ENCODE peak calls at places on chromosome 4, in seven cellular contexts. One of them, this sample, is unnamed.

GRCh38 chr4:152454398-152455011 is 81.4 kb downstream of the FBXW7 start:
- DNase-seq in sigmoid colon: no peak
- DNase-seq in spleen: no peak
- DNase-seq in IMR-90: peak; percentile 46
- DNase-seq in uterus: no peak
- DNase-seq in body of pancreas: no peak
- DNase-seq in stomach: no peak
- DNase-seq in this sample: no peak

GRCh38 chr4:59553739-59554126 is 1646.4 kb upstream of the ADGRL3 start:
- DNase-seq in sigmoid colon: no peak
- DNase-seq in spleen: no peak
- DNase-seq in IMR-90: no peak
- DNase-seq in uterus: no peak
- DNase-seq in body of pancreas: no peak
- DNase-seq in stomach: no peak
- DNase-seq in this sample: no peak

GRCh38 chr4:132396636-132397035 is 752.5 kb upstream of the PCDH10 start:
- DNase-seq in sigmoid colon: no peak
- DNase-seq in spleen: no peak
- DNase-seq in IMR-90: peak; percentile 4
- DNase-seq in uterus: no peak
- DNase-seq in body of pancreas: no peak
- DNase-seq in stomach: no peak
- DNase-seq in this sample: no peak

GRCh38 chr4:181897935-181898334 is 345.3 kb upstream of the TENM3 start:
- DNase-seq in sigmoid colon: no peak
- DNase-seq in spleen: no peak
- DNase-seq in IMR-90: peak; percentile 91
- DNase-seq in uterus: no peak
- DNase-seq in body of pancreas: no peak
- DNase-seq in stomach: no peak
- DNase-seq in this sample: no peak

GRCh38 chr4:165597581-165598480 is 219.0 kb downstream of the CPE start:
- DNase-seq in sigmoid colon: no peak
- DNase-seq in spleen: no peak
- DNase-seq in IMR-90: no peak
- DNase-seq in uterus: no peak
- DNase-seq in body of pancreas: no peak
- DNase-seq in stomach: no peak
- DNase-seq in this sample: no peak

GRCh38 chr4:2672700-2673099 is 83.4 kb downstream of the TNIP2 start:
- DNase-seq in sigmoid colon: no peak
- DNase-seq in spleen: no peak
- DNase-seq in IMR-90: no peak
- DNase-seq in uterus: no peak
- DNase-seq in body of pancreas: no peak
- DNase-seq in stomach: no peak
- DNase-seq in this sample: no peak

GRCh38 chr4:18858229-18858922 is 836.8 kb upstream of the LCORL start:
- DNase-seq in sigmoid colon: no peak
- DNase-seq in spleen: no peak
- DNase-seq in IMR-90: no peak
- DNase-seq in uterus: no peak
- DNase-seq in body of pancreas: no peak
- DNase-seq in stomach: no peak
- DNase-seq in this sample: no peak

GRCh38 chr4:6369511-6369910 is 99.9 kb downstream of the WFS1 start:
- DNase-seq in sigmoid colon: no peak
- DNase-seq in spleen: no peak
- DNase-seq in IMR-90: no peak
- DNase-seq in uterus: no peak
- DNase-seq in body of pancreas: no peak
- DNase-seq in stomach: no peak
- DNase-seq in this sample: no peak

GRCh38 chr4:7358100-7358735 is 76.5 kb downstream of the PSAPL1 start:
- DNase-seq in sigmoid colon: peak; percentile 76
- DNase-seq in spleen: no peak
- DNase-seq in IMR-90: peak; percentile 93
- DNase-seq in uterus: no peak
- DNase-seq in body of pancreas: no peak
- DNase-seq in stomach: peak; percentile 31
- DNase-seq in this sample: peak; percentile 80

GRCh38 chr4:3227878-3228675 is 20.9 kb upstream of the MSANTD1 start:
- DNase-seq in sigmoid colon: peak; percentile 49
- DNase-seq in spleen: no peak
- DNase-seq in IMR-90: peak; percentile 21
- DNase-seq in uterus: no peak
- DNase-seq in body of pancreas: peak; percentile 21
- DNase-seq in stomach: no peak
- DNase-seq in this sample: peak; percentile 31

GRCh38 chr4:4627111-4627510 is 85.3 kb upstream of the STX18 start:
- DNase-seq in sigmoid colon: no peak
- DNase-seq in spleen: no peak
- DNase-seq in IMR-90: no peak
- DNase-seq in uterus: no peak
- DNase-seq in body of pancreas: no peak
- DNase-seq in stomach: no peak
- DNase-seq in this sample: no peak

DNA sequence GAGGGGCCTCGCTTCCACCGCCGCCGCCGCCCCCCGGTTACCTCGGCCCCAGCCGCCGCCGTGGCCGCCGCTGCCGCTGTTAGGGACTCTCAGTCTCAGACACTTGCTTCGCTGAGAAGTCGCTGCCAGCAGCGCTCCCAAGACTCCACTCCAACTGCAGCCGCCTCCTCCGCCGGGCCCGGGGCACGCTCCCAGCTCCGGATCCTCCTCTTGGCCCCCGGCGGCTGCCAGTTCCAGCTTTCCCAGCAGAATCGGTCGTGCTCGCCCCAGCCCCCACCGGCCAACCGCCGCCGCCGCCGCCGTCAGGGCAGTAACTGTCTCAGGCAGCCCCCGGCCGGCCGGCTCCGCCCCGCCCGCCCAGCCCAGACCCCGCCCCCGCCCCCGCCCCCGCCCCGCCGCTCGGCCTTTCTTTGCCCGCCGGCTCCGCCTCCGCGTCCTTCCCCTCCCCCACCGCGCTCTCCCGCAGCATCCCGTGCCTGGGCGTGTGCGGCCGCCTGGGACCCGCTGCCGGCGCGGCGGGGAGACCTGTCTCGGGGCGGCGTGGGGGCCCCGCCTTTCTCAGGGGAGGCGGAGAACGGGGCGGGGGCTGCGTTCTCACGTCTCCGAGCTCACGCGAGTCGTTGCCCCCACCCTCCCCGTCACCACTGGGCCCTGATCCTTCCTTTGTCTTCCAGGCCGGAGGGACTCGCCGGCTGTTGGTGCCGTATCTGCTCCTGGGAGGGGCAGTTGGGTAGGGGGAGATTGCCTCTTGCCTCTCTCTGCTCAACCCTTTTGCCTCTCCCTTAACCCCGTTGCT is at the start of gene ANKRD50:
- DNase-seq in sigmoid colon: peak; percentile 95
- DNase-seq in spleen: peak; percentile 94
- DNase-seq in IMR-90: peak; percentile 94
- DNase-seq in uterus: peak; percentile 92
- DNase-seq in body of pancreas: peak; percentile 87
- DNase-seq in stomach: peak; percentile 83
- DNase-seq in this sample: peak; percentile 64
- TF ChIP-seq POLR2A in sigmoid colon: peak; percentile 64
- TF ChIP-seq POLR2A in spleen: no peak
- TF ChIP-seq POLR2A in IMR-90: peak; percentile 97
- TF ChIP-seq POLR2A in uterus: peak; percentile 63
- TF ChIP-seq POLR2A in body of pancreas: peak; percentile 89
- TF ChIP-seq POLR2A in stomach: no peak
- TF ChIP-seq POLR2A in this sample: peak; percentile 76

GRCh38 chr4:121869841-121870822 is at the start of gene BBS7:
- DNase-seq in sigmoid colon: peak; percentile 99
- DNase-seq in spleen: peak; percentile 99
- DNase-seq in IMR-90: peak; percentile 95
- DNase-seq in uterus: peak; percentile 99
- DNase-seq in body of pancreas: peak; percentile 96
- DNase-seq in stomach: peak; percentile 98
- DNase-seq in this sample: peak; percentile 61
- TF ChIP-seq POLR2A in sigmoid colon: peak; percentile 65
- TF ChIP-seq POLR2A in spleen: no peak
- TF ChIP-seq POLR2A in IMR-90: peak; percentile 54
- TF ChIP-seq POLR2A in uterus: peak; percentile 90
- TF ChIP-seq POLR2A in body of pancreas: peak; percentile 63
- TF ChIP-seq POLR2A in stomach: no peak
- TF ChIP-seq POLR2A in this sample: peak; percentile 96

GRCh38 chr4:1248262-1249147 is at the start of gene CTBP1:
- DNase-seq in sigmoid colon: peak; percentile 90
- DNase-seq in spleen: peak; percentile 95
- DNase-seq in IMR-90: peak; percentile 83
- DNase-seq in uterus: peak; percentile 68
- DNase-seq in body of pancreas: peak; percentile 85
- DNase-seq in stomach: peak; percentile 79
- DNase-seq in this sample: peak; percentile 86
- TF ChIP-seq POLR2A in sigmoid colon: no peak
- TF ChIP-seq POLR2A in spleen: no peak
- TF ChIP-seq POLR2A in IMR-90: peak; percentile 23
- TF ChIP-seq POLR2A in uterus: peak; percentile 77
- TF ChIP-seq POLR2A in body of pancreas: peak; percentile 48
- TF ChIP-seq POLR2A in stomach: no peak
- TF ChIP-seq POLR2A in this sample: peak; percentile 28

DNA sequence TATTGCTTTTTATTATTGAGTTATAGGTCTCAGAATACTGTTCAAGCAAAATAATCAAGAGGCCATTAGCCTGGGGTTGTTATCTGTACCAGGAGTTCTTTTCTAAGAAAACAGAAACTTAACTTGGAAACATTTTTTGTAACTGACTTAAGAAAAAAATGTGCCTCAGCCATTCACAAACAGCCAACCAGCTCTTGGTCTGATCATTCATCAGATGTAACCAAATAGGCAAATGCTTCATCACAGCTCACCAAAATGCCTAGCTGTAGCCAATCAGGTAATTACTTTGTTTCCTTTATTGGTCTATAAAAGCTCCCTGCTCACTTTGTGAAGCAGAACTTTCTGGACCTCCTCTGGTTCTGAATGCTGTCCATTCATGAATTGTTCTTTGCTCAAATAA is 387.7 kb downstream of the FAT4 start:
- DNase-seq in sigmoid colon: no peak
- DNase-seq in spleen: no peak
- DNase-seq in IMR-90: peak; percentile 35
- DNase-seq in uterus: no peak
- DNase-seq in body of pancreas: no peak
- DNase-seq in stomach: no peak
- DNase-seq in this sample: no peak
- TF ChIP-seq POLR2A in sigmoid colon: no peak
- TF ChIP-seq POLR2A in spleen: no peak
- TF ChIP-seq POLR2A in IMR-90: no peak
- TF ChIP-seq POLR2A in uterus: no peak
- TF ChIP-seq POLR2A in body of pancreas: no peak
- TF ChIP-seq POLR2A in stomach: no peak
- TF ChIP-seq POLR2A in this sample: no peak

This sample was measured in H54.